ENCODE peak calls at places on chromosomes 5 and 9, in eight cellular contexts. P, K, S, N, Y, I, J and E are unnamed samples.

GRCh38 chr5:58911270-58911669 is 328.4 kb downstream of the RAB3C start:
- DNase-seq in P (no peak), K (no peak), S (no peak), N (no peak), Y (no peak), I (no peak), J (no peak), E (no peak)

GRCh38 chr5:151191661-151192060 is 32.2 kb downstream of the CCDC69 start:
- DNase-seq in P (no peak), K (no peak), S (no peak), N (no peak), Y (no peak), I (no peak), J (no peak), E (no peak)

GRCh38 chr9:95157491-95158151 is 159.9 kb downstream of the FANCC start:
- DNase-seq in P (peak), K (no peak), S (peak), N (peak), Y (peak), I (no peak), J (no peak), E (no peak)

GRCh38 chr5:159660401-159660800 is 255.9 kb upstream of the ADRA1B start:
- DNase-seq in P (peak), K (no peak), S (peak), N (no peak), Y (no peak), I (no peak), J (peak), E (no peak)

GRCh38 chr9:25691786-25692185 is 13.5 kb upstream of the TUSC1 start:
- DNase-seq in P (no peak), K (no peak), S (no peak), N (peak), Y (no peak), I (no peak), J (no peak), E (no peak)

GRCh38 chr9:89466451-89467277 is 31.2 kb downstream of the SEMA4D start:
- DNase-seq in P (no peak), K (no peak), S (no peak), N (no peak), Y (no peak), I (no peak), J (no peak), E (peak)

GRCh38 chr9:129640086-129640870 is 1.7 kb downstream of the ASB6 start:
- DNase-seq in P (peak), K (no peak), S (no peak), N (peak), Y (no peak), I (no peak), J (peak), E (no peak)

GRCh38 chr9:128654481-128654880 is 2.2 kb downstream of the DYNC2I2 start:
- DNase-seq in P (no peak), K (no peak), S (no peak), N (no peak), Y (no peak), I (no peak), J (no peak), E (no peak)

GRCh38 chr9:114656301-114656700 is 1.3 kb downstream of the TEX53 start:
- DNase-seq in P (no peak), K (no peak), S (no peak), N (no peak), Y (no peak), I (no peak), J (no peak), E (no peak)

GRCh38 chr5:32279223-32279622 is 33.5 kb downstream of the MTMR12 start:
- DNase-seq in P (no peak), K (no peak), S (no peak), N (no peak), Y (no peak), I (no peak), J (no peak), E (no peak)

GRCh38 chr5:75885849-75886596 is 168.8 kb upstream of the POC5 start:
- DNase-seq in P (no peak), K (peak), S (no peak), N (no peak), Y (no peak), I (no peak), J (no peak), E (no peak)
- TF ChIP-seq CTCF in P (no peak), K (no peak), S (no peak), N (no peak), Y (no peak), I (peak), J (peak), E (no peak)

GRCh38 chr5:138354926-138355378 is 2.5 kb downstream of the KDM3B start:
- DNase-seq in P (peak), K (peak), S (peak), N (peak), Y (peak), I (no peak), J (peak), E (peak)
- TF ChIP-seq CTCF in P (peak), K (no peak), S (peak), N (no peak), Y (no peak), I (no peak), J (no peak), E (no peak)

GRCh38 chr5:137856201-137856600 is 11.5 kb upstream of the MYOT start:
- DNase-seq in P (no peak), K (no peak), S (no peak), N (no peak), Y (no peak), I (no peak), J (no peak), E (no peak)
- TF ChIP-seq CTCF in P (no peak), K (no peak), S (no peak), N (no peak), Y (no peak), I (no peak), J (no peak), E (no peak)

DNA sequence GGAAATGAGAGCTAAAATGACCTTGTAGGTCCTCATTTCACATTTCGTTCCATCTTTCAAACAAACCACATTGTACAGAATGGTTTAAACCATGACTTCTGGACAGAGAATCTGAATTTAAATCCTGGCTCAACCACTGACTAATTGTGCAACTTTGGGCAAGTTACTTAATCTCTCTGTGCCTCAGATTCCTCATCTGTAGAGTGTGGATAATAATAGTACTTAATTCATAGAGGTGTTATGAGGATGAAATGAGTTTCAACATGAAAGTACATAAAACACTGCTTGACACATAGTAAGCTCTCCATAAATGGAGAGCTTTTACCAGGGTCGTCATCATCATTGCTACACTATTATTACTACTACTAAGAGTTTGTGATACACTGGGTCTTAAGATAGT is 46.3 kb upstream of the FOXE1 start:
- DNase-seq in P (no peak), K (no peak), S (peak), N (no peak), Y (no peak), I (no peak), J (no peak), E (no peak)
- TF ChIP-seq CTCF in P (no peak), K (no peak), S (no peak), N (no peak), Y (no peak), I (no peak), J (no peak), E (no peak)